ENCODE peak calls at places on chromosome 16, in eight cellular contexts. A, Y, H, V, N, J, K and S are unnamed samples.

GRCh38 chr16:57133101-57133500 is 40.7 kb downstream of the CPNE2 start:
- DNase-seq in A (no peak), Y (no peak), H (no peak), V (no peak), N (no peak), J (no peak), K (no peak), S (no peak)

GRCh38 chr16:57027067-57027466 is 37.7 kb downstream of the NLRC5 start:
- DNase-seq in A (no peak), Y (no peak), H (no peak), V (no peak), N (no peak), J (no peak), K (no peak), S (no peak)

GRCh38 chr16:30694926-30695678 is 3.9 kb upstream of the SRCAP start:
- DNase-seq in A (no peak), Y (no peak), H (no peak), V (no peak), N (no peak), J (no peak), K (no peak), S (no peak)

GRCh38 chr16:16884451-16884850 is 505.5 kb downstream of the NPIPA7 start:
- DNase-seq in A (no peak), Y (no peak), H (no peak), V (no peak), N (no peak), J (no peak), K (no peak), S (no peak)

GRCh38 chr16:48231675-48232214 is 12.4 kb upstream of the LONP2 start:
- DNase-seq in A (peak; percentile 67), Y (no peak), H (peak; percentile 53), V (peak; percentile 47), N (peak; percentile 16), J (peak; percentile 28), K (peak; percentile 28), S (peak; percentile 8)

GRCh38 chr16:73047221-73047535 is 750 bp downstream of the ZFHX3 start:
- DNase-seq in A (no peak), Y (no peak), H (no peak), V (peak; percentile 43), N (peak; percentile 87), J (no peak), K (no peak), S (peak; percentile 89)

GRCh38 chr16:2150418-2151187 is 2.2 kb downstream of the RAB26 start:
- DNase-seq in A (no peak), Y (no peak), H (peak; percentile 40), V (peak; percentile 73), N (no peak), J (peak; percentile 67), K (no peak), S (no peak)

GRCh38 chr16:8859913-8860881 is 8.6 kb downstream of the CARHSP1 start:
- DNase-seq in A (no peak), Y (no peak), H (no peak), V (peak; percentile 64), N (no peak), J (no peak), K (no peak), S (peak; percentile 59)

GRCh38 chr16:50709061-50709695 is 15.8 kb downstream of the NOD2 start:
- DNase-seq in A (no peak), Y (no peak), H (peak; percentile 97), V (no peak), N (no peak), J (no peak), K (no peak), S (no peak)

GRCh38 chr16:74438492-74438979 is 17.3 kb upstream of the CLEC18B start:
- DNase-seq in A (peak; percentile 66), Y (no peak), H (peak; percentile 40), V (no peak), N (no peak), J (no peak), K (no peak), S (no peak)

GRCh38 chr16:68264128-68265077 is at the start of gene SLC7A6:
- DNase-seq in A (peak; percentile 85), Y (peak; percentile 62), H (peak; percentile 68), V (peak; percentile 64), N (peak; percentile 69), J (peak; percentile 68), K (peak; percentile 89), S (peak; percentile 80)

GRCh38 chr16:74949309-74949708 is 35.6 kb downstream of the WDR59 start:
- DNase-seq in A (no peak), Y (no peak), H (no peak), V (no peak), N (no peak), J (no peak), K (no peak), S (no peak)

GRCh38 chr16:12959072-12959471 is 57.7 kb downstream of the SHISA9 start:
- DNase-seq in A (no peak), Y (no peak), H (no peak), V (no peak), N (no peak), J (no peak), K (no peak), S (no peak)

GRCh38 chr16:23296994-23297393 is 5.1 kb upstream of the SCNN1B start:
- DNase-seq in A (no peak), Y (no peak), H (no peak), V (no peak), N (no peak), J (no peak), K (no peak), S (no peak)

GRCh38 chr16:30485818-30486436 is 13.4 kb downstream of the ITGAL start:
- DNase-seq in A (no peak), Y (no peak), H (peak; percentile 51), V (no peak), N (no peak), J (no peak), K (no peak), S (no peak)

GRCh38 chr16:69243479-69243878 is 56.5 kb downstream of the SNTB2 start:
- DNase-seq in A (no peak), Y (no peak), H (no peak), V (peak; percentile 55), N (peak; percentile 48), J (no peak), K (no peak), S (no peak)

GRCh38 chr16:84096447-84097005 is 20.2 kb downstream of the MBTPS1 start:
- DNase-seq in A (no peak), Y (no peak), H (no peak), V (no peak), N (no peak), J (peak; percentile 65), K (no peak), S (no peak)

GRCh38 chr16:65494080-65494479 is 372.2 kb upstream of the CDH11 start:
- DNase-seq in A (no peak), Y (no peak), H (no peak), V (no peak), N (no peak), J (no peak), K (no peak), S (no peak)